ENCODE peak calls at places on chromosomes 6 and 20, in seven cellular contexts. B is RCC 7860; T is activated CD4-positive, alpha-beta T cell treated with anti-CD3 and anti-CD28 coated beads, Interleukin-2, amount 50 U/mL, for 1 hour; H is activated gamma-delta T cell treated with Interleukin-2 at 50 U/mL for 16 hours; N is endothelial cell; E is endodermal cell; Q is astrocyte of the spinal cord. L is an unnamed sample.
A peak's percentile ranks its signal among the peaks of the same experiment; 100 is the strongest.

GRCh38 chr20:44217342-44218092 is 6.9 kb upstream of the OSER1 start:
- DNase-seq in B (peak; percentile 68), T (peak; percentile 60), H (peak; percentile 70), N (peak; percentile 76), E (peak; percentile 93), Q (peak; percentile 64), L (peak; percentile 35)

GRCh38 chr6:167695831-167696230 is 130.9 kb upstream of the AFDN start:
- DNase-seq in B (no peak), T (no peak), H (no peak), N (no peak), E (no peak), Q (no peak), L (no peak)

GRCh38 chr6:143125896-143126573 is 65.3 kb downstream of the AIG1 start:
- DNase-seq in B (peak; percentile 88), T (no peak), H (no peak), N (no peak), E (no peak), Q (peak; percentile 87), L (no peak)

GRCh38 chr20:62557999-62558408 is 82.2 kb upstream of the GATA5 start:
- DNase-seq in B (no peak), T (no peak), H (no peak), N (no peak), E (no peak), Q (no peak), L (no peak)

GRCh38 chr6:73968358-73968757 is 272.4 kb downstream of the CD109 start:
- DNase-seq in B (no peak), T (no peak), H (no peak), N (no peak), E (no peak), Q (no peak), L (no peak)

GRCh38 chr20:34522969-34523871 is 7.0 kb downstream of the DYNLRB1 start:
- DNase-seq in B (peak; percentile 81), T (peak; percentile 55), H (peak; percentile 45), N (peak; percentile 66), E (peak; percentile 92), Q (peak; percentile 64), L (peak; percentile 53)

GRCh38 chr20:38139156-38139912 is 25.7 kb downstream of the TGM2 start:
- DNase-seq in B (no peak), T (no peak), H (no peak), N (no peak), E (no peak), Q (no peak), L (no peak)

GRCh38 chr6:53813801-53814200 is 19.0 kb downstream of the LRRC1 start:
- DNase-seq in B (no peak), T (no peak), H (no peak), N (no peak), E (no peak), Q (no peak), L (no peak)

GRCh38 chr6:31825553-31825952 is 2.0 kb upstream of the HSPA1B start:
- DNase-seq in B (no peak), T (no peak), H (no peak), N (no peak), E (no peak), Q (no peak), L (no peak)

GRCh38 chr6:111002350-111002749 is 20.5 kb downstream of the RPF2 start:
- DNase-seq in B (no peak), T (no peak), H (no peak), N (no peak), E (no peak), Q (no peak), L (no peak)

GRCh38 chr6:157223021-157223430 is 100.3 kb downstream of the TMEM242 start:
- DNase-seq in B (no peak), T (no peak), H (no peak), N (no peak), E (peak; percentile 40), Q (no peak), L (peak; percentile 62)

GRCh38 chr6:108841377-108841855 is 6.8 kb upstream of the ARMC2 start:
- DNase-seq in B (no peak), T (no peak), H (no peak), N (no peak), E (no peak), Q (no peak), L (no peak)

GRCh38 chr6:40315055-40315454 is 272.1 kb downstream of the LRFN2 start:
- DNase-seq in B (no peak), T (no peak), H (no peak), N (no peak), E (no peak), Q (no peak), L (no peak)

GRCh38 chr6:9064156-9064555 is 628.8 kb upstream of the SLC35B3 start:
- DNase-seq in B (no peak), T (no peak), H (no peak), N (no peak), E (no peak), Q (no peak), L (no peak)

GRCh38 chr6:150248300-150248699 is 105.5 kb downstream of the PPP1R14C start:
- DNase-seq in B (no peak), T (no peak), H (no peak), N (no peak), E (no peak), Q (no peak), L (no peak)

GRCh38 chr6:132190097-132190814 is 211.0 kb downstream of the MOXD1 start:
- DNase-seq in B (peak; percentile 34), T (no peak), H (no peak), N (no peak), E (no peak), Q (peak; percentile 37), L (no peak)

GRCh38 chr6:112018619-112019416 is 35.1 kb upstream of the CCN6 start:
- DNase-seq in B (no peak), T (no peak), H (no peak), N (no peak), E (peak; percentile 25), Q (no peak), L (no peak)

GRCh38 chr20:50191566-50192363 is 1.1 kb downstream of the CEBPB start:
- DNase-seq in B (peak; percentile 39), T (peak; percentile 48), H (peak; percentile 51), N (peak; percentile 70), E (peak; percentile 84), Q (peak; percentile 56), L (peak; percentile 75)

GRCh38 chr20:50870572-50871161 is 60.6 kb downstream of the ADNP start:
- DNase-seq in B (no peak), T (no peak), H (no peak), N (peak; percentile 68), E (peak; percentile 99), Q (peak; percentile 36), L (no peak)